ENCODE peak calls at places on chromosome 5, in five cellular contexts. M is H1, K is K562, E is HepG2, P is GM12878. S is an unnamed sample.

GRCh38 chr5:126805108-126805507 is 28.2 kb downstream of the LMNB1 start:
- DNase-seq in E (no peak), K (no peak), P (no peak), M (no peak), S (no peak)

GRCh38 chr5:1223278-1223670 is 1.9 kb upstream of the SLC6A18 start:
- DNase-seq in P (no peak), E (no peak), M (no peak), K (no peak), S (no peak)

GRCh38 chr5:167295686-167296015 is 995.8 kb upstream of the WWC1 start:
- DNase-seq in K (no peak), M (no peak), P (no peak), E (no peak), S (no peak)

GRCh38 chr5:152688561-152689274 is 283.6 kb upstream of the NMUR2 start:
- DNase-seq in E (no peak), K (no peak), P (no peak), M (no peak), S (no peak)

GRCh38 chr5:127061537-127061936 is 11.8 kb downstream of the C5orf63 start:
- DNase-seq in P (no peak), K (no peak), M (no peak), E (no peak), S (no peak)

GRCh38 chr5:170159101-170159698 is 53.5 kb downstream of the FOXI1 start:
- DNase-seq in K (no peak), P (no peak), M (no peak), E (no peak), S (no peak)

GRCh38 chr5:151730381-151730780 is 28.1 kb downstream of the ATOX1 start:
- DNase-seq in K (no peak), E (no peak), M (no peak), P (no peak), S (no peak)

GRCh38 chr5:139588962-139589361 is 27.8 kb downstream of the UBE2D2 start:
- DNase-seq in K (no peak), E (no peak), M (no peak), P (no peak), S (no peak)

GRCh38 chr5:80346055-80346454 is 26.3 kb downstream of the SPZ1 start:
- DNase-seq in P (no peak), E (peak; percentile 44), M (no peak), K (no peak), S (peak; percentile 48)

GRCh38 chr5:472076-472655 is 29.2 kb downstream of the EXOC3 start:
- DNase-seq in P (no peak), M (peak; percentile 48), E (no peak), K (peak; percentile 51), S (no peak)

GRCh38 chr5:157143127-157143959 is 678 bp upstream of the MED7 start:
- DNase-seq in E (no peak), P (no peak), K (peak; percentile 28), M (no peak), S (no peak)

GRCh38 chr5:120818128-120818527 is 354.0 kb downstream of the PRR16 start:
- DNase-seq in P (no peak), E (no peak), M (no peak), K (no peak), S (no peak)

GRCh38 chr5:154520861-154521453 is 42.9 kb upstream of the HAND1 start:
- DNase-seq in E (peak; percentile 34), K (peak; percentile 68), P (no peak), M (peak; percentile 93), S (peak; percentile 63)

GRCh38 chr5:98065261-98065909 is 708.1 kb upstream of the RGMB start:
- DNase-seq in M (no peak), E (no peak), K (no peak), P (no peak), S (no peak)

GRCh38 chr5:168295574-168296201 is 4.2 kb downstream of the WWC1 start:
- DNase-seq in K (no peak), P (no peak), M (no peak), E (no peak), S (no peak)

GRCh38 chr5:38994329-38994927 is 79.8 kb downstream of the RICTOR start:
- DNase-seq in K (peak; percentile 21), P (no peak), E (peak; percentile 64), M (no peak), S (peak; percentile 4)

DNA sequence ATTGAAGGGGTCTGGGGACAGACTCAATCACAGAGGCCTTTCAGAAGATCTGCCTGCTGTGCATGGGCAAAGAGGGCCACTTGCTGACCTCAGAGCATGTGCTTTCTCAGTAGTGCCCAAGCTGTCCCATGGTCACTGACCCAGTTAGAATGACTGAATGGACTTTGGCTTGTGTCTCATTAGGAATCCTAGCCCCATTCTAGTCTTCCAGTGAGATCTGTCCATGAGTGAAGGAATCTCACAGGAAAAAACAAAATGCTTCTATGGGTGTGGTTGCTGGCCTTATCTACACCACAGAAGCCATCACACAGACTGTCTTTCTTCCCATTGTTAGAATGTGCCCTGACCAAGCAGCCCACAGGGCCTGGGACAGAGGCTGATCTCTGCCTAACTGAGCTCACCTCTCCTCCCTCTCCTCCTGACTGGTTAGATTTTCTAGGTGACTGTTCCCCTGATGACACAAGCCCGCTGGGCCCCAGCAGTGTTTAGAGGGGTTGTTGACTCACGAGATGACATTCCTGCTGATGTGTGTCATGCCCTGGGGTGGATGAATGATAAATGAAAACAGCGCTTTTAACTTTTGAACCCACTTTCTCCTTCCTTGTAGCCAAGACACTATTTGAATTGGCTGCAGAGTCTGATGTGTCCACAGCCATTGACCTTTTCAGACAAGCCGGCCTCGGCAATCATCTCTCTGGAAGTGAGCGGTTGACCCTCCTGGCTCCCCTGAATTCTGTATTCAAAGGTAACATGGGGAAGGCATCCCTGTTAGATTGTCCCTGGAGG is 24.7 kb downstream of the TGFBI start:
- DNase-seq in E (peak; percentile 99), K (peak; percentile 17), M (no peak), P (no peak), S (peak; percentile 76)
- TF ChIP-seq ATF3 in E (peak; percentile 99), K (peak; percentile 75), M (no peak), P (no peak), S (no peak)

GRCh38 chr5:44797723-44798122 is 11.0 kb upstream of the MRPS30 start:
- DNase-seq in E (no peak), M (no peak), K (no peak), P (no peak), S (no peak)

GRCh38 chr5:44795496-44795895 is 13.3 kb upstream of the MRPS30 start:
- DNase-seq in K (no peak), P (no peak), E (no peak), M (no peak), S (no peak)

DNA sequence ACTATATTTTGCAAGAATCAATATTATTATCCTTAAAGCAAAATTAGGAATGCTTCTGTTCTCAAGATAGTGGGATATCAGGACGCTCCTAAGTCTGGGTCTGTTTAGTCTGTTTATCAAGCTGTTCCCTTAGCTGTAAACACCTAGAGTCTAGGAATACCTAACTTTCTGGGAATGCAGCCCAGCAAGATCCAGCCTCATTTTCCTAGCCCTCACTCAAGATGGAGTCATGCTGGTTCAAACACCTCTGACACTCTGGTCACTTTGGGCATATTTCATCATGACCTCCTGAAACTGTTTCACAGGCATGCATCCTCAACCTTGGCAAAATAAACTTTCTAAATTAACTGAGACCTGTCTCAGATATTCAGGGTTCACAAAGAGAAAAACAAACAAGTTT is 14.4 kb upstream of the MRPS30 start:
- DNase-seq in K (no peak), P (no peak), E (no peak), M (no peak), S (no peak)
- H3K9me3 ChIP-seq in K (no peaks in the 10 kb centered on the region), P (no peaks in the 10 kb centered on the region), E (peaks cover 39% of the 10 kb centered on the region), M (peaks cover 54% of the 10 kb centered on the region), S (no peaks in the 10 kb centered on the region)

GRCh38 chr5:107806271-107806670 is 135.5 kb upstream of the EFNA5 start:
- DNase-seq in K (no peak), E (no peak), M (no peak), P (no peak), S (no peak)

GRCh38 chr5:107806705-107807104 is 136.0 kb upstream of the EFNA5 start:
- DNase-seq in K (no peak), M (no peak), E (no peak), P (no peak), S (peak; percentile 19)

GRCh38 chr5:107805819-107806218 is 135.1 kb upstream of the EFNA5 start:
- DNase-seq in E (no peak), P (no peak), M (no peak), K (no peak), S (no peak)

GRCh38 chr5:107809201-107810034 is 138.7 kb upstream of the EFNA5 start:
- DNase-seq in P (no peak), E (no peak), M (no peak), K (no peak), S (no peak)

GRCh38 chr5:107808671-107809137 is 138.0 kb upstream of the EFNA5 start:
- DNase-seq in P (no peak), M (peak; percentile 83), E (peak; percentile 13), K (no peak), S (no peak)
- TF ChIP-seq CEBPB in P (no peak), M (no peak), E (no peak), K (no peak), S (no peak)

DNA sequence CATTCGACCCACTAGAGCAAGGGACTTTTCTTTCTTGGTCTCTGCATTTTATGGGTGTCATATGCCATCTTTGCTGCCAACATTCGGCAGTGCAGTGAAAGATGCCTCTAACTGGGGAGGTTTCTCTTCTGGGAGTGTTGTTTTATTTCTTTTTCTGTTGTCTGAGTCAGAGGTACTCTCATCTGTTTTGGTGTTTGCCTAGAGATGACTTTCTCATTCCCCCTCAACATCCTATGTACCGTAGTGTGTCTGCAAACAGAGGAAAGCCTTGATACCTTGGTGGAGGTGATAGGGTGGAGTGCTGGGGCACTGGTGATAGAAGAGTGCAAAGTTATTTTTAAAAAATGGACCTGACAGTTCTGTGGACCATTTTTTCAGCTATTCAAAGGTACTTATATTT is 182.1 kb downstream of the ARHGAP26 start:
- DNase-seq in P (no peak), K (no peak), M (no peak), E (no peak), S (no peak)
- TF ChIP-seq ATF3 in P (no peak), K (no peak), M (no peak), E (no peak), S (no peak)

DNA sequence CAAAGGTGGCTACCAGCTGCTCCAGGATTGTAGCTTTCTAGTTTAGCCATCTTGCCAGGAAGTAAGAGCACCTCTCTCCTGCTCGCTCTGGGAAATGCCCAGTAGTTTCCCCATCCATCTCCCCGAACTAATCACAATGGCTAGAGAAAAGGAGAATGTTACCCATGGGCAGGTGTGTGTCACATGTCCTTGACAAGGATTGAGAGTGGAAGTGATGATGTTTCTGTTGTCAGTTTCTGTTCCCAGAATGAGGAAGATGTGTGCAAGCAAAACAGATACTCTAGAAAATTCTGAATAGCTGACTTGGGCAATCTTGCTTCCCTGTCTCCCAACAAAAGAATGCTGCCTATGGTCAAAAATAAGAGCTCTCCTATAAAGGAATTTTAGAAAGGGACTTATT is 429.5 kb downstream of the EBF1 start:
- DNase-seq in E (no peak), P (no peak), K (no peak), M (no peak), S (no peak)
- H3K9me3 ChIP-seq in E (peaks cover 6% of the 10 kb centered on the region), P (no peaks in the 10 kb centered on the region), K (no peaks in the 10 kb centered on the region), M (peaks cover 5% of the 10 kb centered on the region), S (no peaks in the 10 kb centered on the region)

GRCh38 chr5:14667290-14667689 is 2.8 kb downstream of the OTULIN start:
- DNase-seq in P (no peak), K (no peak), E (no peak), M (no peak), S (no peak)

GRCh38 chr5:14664270-14665109 is at the start of gene OTULIN:
- DNase-seq in P (peak; percentile 80), M (peak; percentile 88), E (peak; percentile 79), K (peak; percentile 99), S (peak; percentile 72)

GRCh38 chr5:14665949-14666741 is 1.6 kb downstream of the OTULIN start:
- DNase-seq in P (no peak), K (no peak), M (no peak), E (peak; percentile 41), S (no peak)

GRCh38 chr5:14663734-14664269 is 716 bp upstream of the OTULIN start:
- DNase-seq in E (no peak), K (no peak), M (no peak), P (no peak), S (no peak)

GRCh38 chr5:14665110-14665822 is 748 bp downstream of the OTULIN start:
- DNase-seq in K (no peak), P (no peak), E (peak; percentile 70), M (no peak), S (no peak)
- TF ChIP-seq CEBPB in K (no peak), P (no peak), E (no peak), M (no peak), S (no peak)